ENCODE peak calls at places on chromosomes 11 and 22, in four cellular contexts. N is HCT116, S is prostate gland, W is AG04450. B is an unnamed sample.

GRCh38 chr11:12125609-12126149 is 15.3 kb downstream of the MICAL2 start:
- DNase-seq in N (peak), S (no peak), W (no peak), B (no peak)

GRCh38 chr11:8384199-8384821 is 120.6 kb upstream of the LMO1 start:
- DNase-seq in W (no peak), S (peak), N (no peak), B (no peak)

GRCh38 chr22:22842085-22842484 is 45.5 kb upstream of the IGLL5 start:
- DNase-seq in W (no peak), N (no peak), S (no peak), B (no peak)

GRCh38 chr11:68127791-68128681 is 6.8 kb upstream of the CHKA start:
- DNase-seq in N (peak), S (peak), W (peak), B (no peak)

GRCh38 chr11:70524096-70524922 is 126.0 kb downstream of the CTTN start:
- DNase-seq in W (no peak), S (no peak), N (no peak), B (no peak)

GRCh38 chr11:128422576-128423370 is 164.6 kb downstream of the ETS1 start:
- DNase-seq in S (no peak), N (no peak), W (no peak), B (no peak)

GRCh38 chr11:64675417-64676252 is 47.4 kb downstream of the NRXN2 start:
- DNase-seq in S (no peak), N (no peak), W (no peak), B (peak)

GRCh38 chr22:22684605-22685561 is 40.5 kb downstream of the GGTLC2 start:
- DNase-seq in S (no peak), W (peak), N (no peak), B (no peak)

GRCh38 chr11:112628676-112629075 is 332.5 kb upstream of the NCAM1 start:
- DNase-seq in W (no peak), N (no peak), S (no peak), B (no peak)

GRCh38 chr22:23388492-23389009 is 191.5 kb downstream of the IGLL1 start:
- DNase-seq in W (no peak), S (no peak), N (no peak), B (no peak)

GRCh38 chr11:68020575-68020974 is 9.9 kb upstream of the NDUFS8 start:
- DNase-seq in N (no peak), W (no peak), S (no peak), B (no peak)

GRCh38 chr11:96054870-96055705 is 131.2 kb upstream of the MTMR2 start:
- DNase-seq in W (no peak), S (no peak), N (peak), B (no peak)

GRCh38 chr11:45607995-45608394 is 57.4 kb downstream of the CHST1 start:
- DNase-seq in W (no peak), N (no peak), S (no peak), B (no peak)

GRCh38 chr11:123682976-123683375 is 28.6 kb upstream of the SCN3B start:
- DNase-seq in S (no peak), W (no peak), N (no peak), B (no peak)

GRCh38 chr11:1161410-1162152 is 3.8 kb downstream of the MUC5AC start:
- DNase-seq in S (no peak), W (no peak), N (no peak), B (no peak)

GRCh38 chr11:14973621-14974020 is 1.5 kb upstream of the CALCA start:
- DNase-seq in W (no peak), N (no peak), S (no peak), B (no peak)

GRCh38 chr11:102830328-102830727 is 13.1 kb downstream of the MMP3 start:
- DNase-seq in W (no peak), N (no peak), S (no peak), B (no peak)

GRCh38 chr11:82902086-82902485 is 550 bp downstream of the DDIAS start:
- DNase-seq in S (no peak), W (no peak), N (no peak), B (no peak)

GRCh38 chr11:117375960-117376359 is 48.3 kb downstream of the CEP164 start:
- DNase-seq in S (no peak), W (no peak), N (no peak), B (peak)

GRCh38 chr11:77407613-77408012 is 66.3 kb downstream of the PAK1 start:
- DNase-seq in W (peak), N (peak), S (peak), B (no peak)

GRCh38 chr11:114232400-114233070 is 63.7 kb upstream of the NNMT start:
- DNase-seq in N (no peak), S (no peak), W (no peak), B (no peak)

GRCh38 chr11:111461460-111462240 is 50.5 kb downstream of the BTG4 start:
- DNase-seq in W (no peak), N (no peak), S (no peak), B (no peak)

GRCh38 chr22:44254811-44255210 is 57.9 kb downstream of the SHISAL1 start:
- DNase-seq in W (no peak), N (no peak), S (no peak), B (no peak)

GRCh38 chr11:131486937-131487336 is 116.5 kb downstream of the NTM start:
- DNase-seq in N (no peak), S (no peak), W (no peak), B (no peak)

GRCh38 chr11:131483453-131483852 is 113.0 kb downstream of the NTM start:
- DNase-seq in S (no peak), N (no peak), W (no peak), B (no peak)

GRCh38 chr11:131488208-131488607 is 117.8 kb downstream of the NTM start:
- DNase-seq in N (no peak), W (no peak), S (no peak), B (peak)

GRCh38 chr11:131483877-131484276 is 113.5 kb downstream of the NTM start:
- DNase-seq in S (no peak), N (no peak), W (no peak), B (no peak)

GRCh38 chr11:131486100-131486499 is 115.7 kb downstream of the NTM start:
- DNase-seq in S (no peak), W (no peak), N (no peak), B (no peak)
- H3K27ac ChIP-seq in S (no peak), W (no peak), N (no peak), B (no peak)

GRCh38 chr11:122104381-122104780 is 11.6 kb downstream of the BLID start:
- DNase-seq in S (no peak), W (no peak), N (no peak), B (no peak)

GRCh38 chr11:122101625-122102291 is 14.3 kb downstream of the BLID start:
- DNase-seq in N (no peak), S (peak), W (peak), B (no peak)

GRCh38 chr11:122100222-122101080 is 15.6 kb downstream of the BLID start:
- DNase-seq in N (no peak), S (peak), W (peak), B (peak)

GRCh38 chr11:122103366-122103765 is 12.6 kb downstream of the BLID start:
- DNase-seq in S (no peak), W (no peak), N (no peak), B (no peak)

GRCh38 chr11:122102426-122102825 is 13.6 kb downstream of the BLID start:
- DNase-seq in W (no peak), N (no peak), S (no peak), B (no peak)
- H3K27ac ChIP-seq in W (peak), N (peak), S (no peak), B (peak)

DNA sequence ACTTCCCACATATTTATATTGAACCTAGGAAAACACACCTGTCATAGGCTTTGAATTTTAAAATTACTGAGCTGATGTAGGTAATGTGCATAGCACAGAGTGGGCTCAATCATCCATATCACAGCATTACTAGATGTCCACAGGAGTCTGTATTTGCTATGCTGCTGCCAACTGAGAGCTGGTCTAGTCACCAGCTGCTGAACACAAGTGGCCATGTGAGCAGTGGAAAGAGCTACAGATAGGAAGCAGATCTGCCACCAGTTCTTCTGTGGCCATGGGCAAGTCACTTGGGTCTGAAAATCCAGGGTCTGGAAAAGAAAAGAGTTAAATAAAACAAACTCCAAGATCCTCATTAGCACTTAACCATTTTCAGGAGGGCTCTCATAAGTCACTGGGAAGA is 91.8 kb downstream of the APIP start:
- DNase-seq in N (no peak), S (no peak), W (no peak), B (no peak)
- H3K27ac ChIP-seq in N (no peak), S (peak), W (no peak), B (no peak)

DNA sequence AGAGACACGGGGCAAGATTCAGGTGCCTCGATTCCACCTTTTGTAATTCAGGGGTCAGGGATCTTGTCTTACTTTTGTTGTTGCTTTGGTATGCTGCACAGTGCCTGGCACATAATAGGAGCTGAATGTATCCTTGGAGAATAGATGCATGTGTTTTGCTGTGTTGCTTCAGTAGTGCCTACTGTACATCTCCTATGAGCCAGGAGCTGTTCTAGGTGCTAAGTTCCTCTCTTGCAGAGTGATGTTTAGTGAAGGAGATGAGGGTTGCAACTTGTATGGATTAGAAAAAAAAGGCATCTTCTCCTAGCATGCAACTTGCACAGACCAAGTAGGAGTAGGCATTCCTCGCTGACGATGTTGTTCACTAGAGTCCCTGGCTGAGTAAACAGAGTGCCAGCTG is 555.4 kb downstream of the NTM start:
- DNase-seq in S (no peak), W (no peak), N (no peak), B (no peak)
- H3K27ac ChIP-seq in S (no peak), W (no peak), N (no peak), B (no peak)

B was measured in caudate nucleus.